ENCODE peak calls at places on chromosome 14, in five cellular contexts. One of them, this sample, is unnamed.

GRCh38 chr14:24094839-24095195 is 706 bp downstream of the PCK2 start:
- DNase-seq in lung: no peak
- DNase-seq in sigmoid colon: no peak
- DNase-seq in heart left ventricle: no peak
- DNase-seq in H1: no peak
- DNase-seq in this sample: no peak

GRCh38 chr14:89907655-89908054 is 46.9 kb downstream of the EFCAB11 start:
- DNase-seq in lung: no peak
- DNase-seq in sigmoid colon: no peak
- DNase-seq in heart left ventricle: no peak
- DNase-seq in H1: no peak
- DNase-seq in this sample: no peak

GRCh38 chr14:105439710-105440553 is 20.3 kb downstream of the MTA1 start:
- DNase-seq in lung: no peak
- DNase-seq in sigmoid colon: no peak
- DNase-seq in heart left ventricle: peak; percentile 58
- DNase-seq in H1: no peak
- DNase-seq in this sample: no peak

GRCh38 chr14:98144964-98145363 is 1127.0 kb downstream of the BCL11B start:
- DNase-seq in lung: no peak
- DNase-seq in sigmoid colon: no peak
- DNase-seq in heart left ventricle: no peak
- DNase-seq in H1: no peak
- DNase-seq in this sample: no peak

GRCh38 chr14:36068777-36069534 is 107.6 kb downstream of the PTCSC3 start:
- DNase-seq in lung: no peak
- DNase-seq in sigmoid colon: no peak
- DNase-seq in heart left ventricle: no peak
- DNase-seq in H1: no peak
- DNase-seq in this sample: no peak

GRCh38 chr14:64234877-64235651 is 59.1 kb downstream of the ESR2 start:
- DNase-seq in lung: no peak
- DNase-seq in sigmoid colon: no peak
- DNase-seq in heart left ventricle: no peak
- DNase-seq in H1: no peak
- DNase-seq in this sample: peak; percentile 46

GRCh38 chr14:68535404-68536024 is 257.4 kb downstream of the ZFP36L1 start:
- DNase-seq in lung: no peak
- DNase-seq in sigmoid colon: no peak
- DNase-seq in heart left ventricle: no peak
- DNase-seq in H1: no peak
- DNase-seq in this sample: no peak

GRCh38 chr14:106343636-106344035 is 817.3 kb downstream of the TMEM121 start:
- DNase-seq in lung: no peak
- DNase-seq in sigmoid colon: peak; percentile 59
- DNase-seq in heart left ventricle: no peak
- DNase-seq in H1: no peak
- DNase-seq in this sample: no peak

GRCh38 chr14:89190779-89191513 is 226.1 kb downstream of the FOXN3 start:
- DNase-seq in lung: no peak
- DNase-seq in sigmoid colon: no peak
- DNase-seq in heart left ventricle: no peak
- DNase-seq in H1: no peak
- DNase-seq in this sample: no peak

DNA sequence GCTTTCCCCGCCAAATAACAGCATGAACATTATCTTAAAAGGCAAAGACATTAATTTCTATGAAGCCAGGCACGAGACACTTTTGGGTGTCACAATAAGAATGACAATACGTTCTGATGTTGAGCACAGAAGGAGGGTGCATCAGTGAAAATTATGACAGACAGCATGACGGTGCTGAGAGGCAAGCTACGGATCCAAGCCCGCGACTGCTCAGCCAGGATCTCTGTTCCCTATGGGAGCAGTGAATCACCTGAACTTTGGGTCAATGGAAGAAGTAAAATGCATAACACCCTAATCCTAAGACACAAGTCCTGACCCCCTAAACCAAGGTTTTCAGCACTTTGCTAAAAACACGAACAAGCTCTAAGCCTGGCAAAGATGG is 51.7 kb downstream of the SLC25A47 start:
- DNase-seq in lung: no peak
- DNase-seq in sigmoid colon: no peak
- DNase-seq in heart left ventricle: no peak
- DNase-seq in H1: no peak
- DNase-seq in this sample: no peak
- H3K4me3 ChIP-seq in lung: peak overlapping the region; percentile 58
- H3K4me3 ChIP-seq in sigmoid colon: peak overlapping the region; percentile 67
- H3K4me3 ChIP-seq in heart left ventricle: peak overlapping the region; percentile 71
- H3K4me3 ChIP-seq in H1: peak overlapping the region; percentile 92
- H3K4me3 ChIP-seq in this sample: peak overlapping the region; percentile 79

GRCh38 chr14:78835052-78835451 is 664.9 kb downstream of the NRXN3 start:
- DNase-seq in lung: no peak
- DNase-seq in sigmoid colon: no peak
- DNase-seq in heart left ventricle: no peak
- DNase-seq in H1: no peak
- DNase-seq in this sample: no peak

GRCh38 chr14:78840898-78841297 is 670.7 kb downstream of the NRXN3 start:
- DNase-seq in lung: no peak
- DNase-seq in sigmoid colon: no peak
- DNase-seq in heart left ventricle: no peak
- DNase-seq in H1: no peak
- DNase-seq in this sample: no peak

GRCh38 chr14:78835909-78836308 is 665.7 kb downstream of the NRXN3 start:
- DNase-seq in lung: no peak
- DNase-seq in sigmoid colon: no peak
- DNase-seq in heart left ventricle: no peak
- DNase-seq in H1: no peak
- DNase-seq in this sample: no peak

GRCh38 chr14:78836777-78837176 is 666.6 kb downstream of the NRXN3 start:
- DNase-seq in lung: peak; percentile 34
- DNase-seq in sigmoid colon: no peak
- DNase-seq in heart left ventricle: no peak
- DNase-seq in H1: peak; percentile 77
- DNase-seq in this sample: peak; percentile 18
- TF ChIP-seq CTCF in lung: no peak
- TF ChIP-seq CTCF in sigmoid colon: peak; percentile 23
- TF ChIP-seq CTCF in heart left ventricle: peak; percentile 14
- TF ChIP-seq CTCF in H1: peak; percentile 80
- TF ChIP-seq CTCF in this sample: peak; percentile 67

GRCh38 chr14:32939254-32940065 is 781 bp downstream of the NPAS3 start:
- DNase-seq in lung: peak; percentile 43
- DNase-seq in sigmoid colon: peak; percentile 95
- DNase-seq in heart left ventricle: peak; percentile 87
- DNase-seq in H1: no peak
- DNase-seq in this sample: no peak
- H3K27me3 ChIP-seq in lung: peaks cover 10% of the 10 kb centered on the region
- H3K27me3 ChIP-seq in sigmoid colon: peaks cover 9% of the 10 kb centered on the region
- H3K27me3 ChIP-seq in heart left ventricle: peaks cover 31% of the 10 kb centered on the region
- H3K27me3 ChIP-seq in H1: peaks cover 41% of the 10 kb centered on the region
- H3K27me3 ChIP-seq in this sample: no peaks in the 10 kb centered on the region

DNA sequence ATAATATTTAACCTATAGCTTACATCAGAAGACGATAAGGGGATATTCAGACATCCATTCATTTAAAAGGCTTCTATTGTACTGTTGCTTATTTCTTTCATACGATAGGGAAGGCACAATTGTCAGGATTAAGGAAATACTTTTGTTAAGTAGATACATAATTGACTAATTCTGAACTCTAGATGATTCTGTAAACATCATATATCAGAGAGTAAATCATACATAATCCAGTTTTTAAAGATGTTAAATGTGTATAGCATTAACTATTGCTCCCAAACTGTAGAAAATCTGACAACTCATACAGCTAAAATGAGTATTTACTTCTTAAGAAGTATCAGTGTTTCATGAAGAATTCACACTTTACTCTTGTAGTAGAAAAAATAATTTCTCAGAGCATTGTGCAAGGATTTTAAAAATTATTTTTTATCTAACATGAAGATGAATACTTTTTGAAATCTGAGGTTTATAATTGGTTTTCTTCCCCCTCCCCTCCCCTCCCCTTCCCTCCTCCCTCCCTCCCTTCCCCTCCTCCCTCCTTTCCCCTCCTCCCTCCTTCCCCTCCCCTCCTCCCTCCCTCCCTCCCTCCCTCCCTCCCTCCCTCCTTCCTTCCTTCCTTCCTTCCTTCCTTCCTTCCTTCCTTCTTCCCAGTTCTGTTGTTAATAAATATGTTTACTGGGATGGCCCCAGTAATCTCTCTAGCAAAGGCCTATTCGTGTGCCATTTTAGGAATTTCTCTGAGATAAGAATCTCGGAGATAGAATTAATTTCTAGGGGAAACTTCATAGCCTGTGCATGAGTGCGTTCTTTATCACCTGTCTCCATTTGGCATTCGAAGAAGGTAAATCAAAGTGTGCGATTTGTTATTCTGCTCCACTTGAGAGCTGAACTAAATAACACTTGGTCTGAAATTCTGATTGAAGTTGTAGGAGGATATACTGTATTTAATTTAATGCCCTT is 2.3 kb downstream of the NPAS3 start:
- DNase-seq in lung: no peak
- DNase-seq in sigmoid colon: no peak
- DNase-seq in heart left ventricle: no peak
- DNase-seq in H1: no peak
- DNase-seq in this sample: no peak
- H3K4me3 ChIP-seq in lung: no peak overlapping the region
- H3K4me3 ChIP-seq in sigmoid colon: peak overlapping the region; percentile 72
- H3K4me3 ChIP-seq in heart left ventricle: no peak overlapping the region
- H3K4me3 ChIP-seq in H1: no peak overlapping the region
- H3K4me3 ChIP-seq in this sample: no peak overlapping the region

GRCh38 chr14:28142400-28143015 is 624.1 kb upstream of the FOXG1 start:
- DNase-seq in lung: no peak
- DNase-seq in sigmoid colon: no peak
- DNase-seq in heart left ventricle: no peak
- DNase-seq in H1: no peak
- DNase-seq in this sample: no peak
- TF ChIP-seq CTCF in lung: no peak
- TF ChIP-seq CTCF in sigmoid colon: no peak
- TF ChIP-seq CTCF in heart left ventricle: no peak
- TF ChIP-seq CTCF in H1: peak; percentile 48
- TF ChIP-seq CTCF in this sample: no peak

GRCh38 chr14:99339551-99339950 is 67.6 kb upstream of the BCL11B start:
- DNase-seq in lung: no peak
- DNase-seq in sigmoid colon: no peak
- DNase-seq in heart left ventricle: no peak
- DNase-seq in H1: no peak
- DNase-seq in this sample: no peak
- H3K27me3 ChIP-seq in lung: no peaks in the 10 kb centered on the region
- H3K27me3 ChIP-seq in sigmoid colon: peaks cover 4% of the 10 kb centered on the region
- H3K27me3 ChIP-seq in heart left ventricle: no peaks in the 10 kb centered on the region
- H3K27me3 ChIP-seq in H1: no peaks in the 10 kb centered on the region
- H3K27me3 ChIP-seq in this sample: peaks cover 3% of the 10 kb centered on the region

GRCh38 chr14:74616507-74616906 is 4.5 kb upstream of the LTBP2 start:
- DNase-seq in lung: no peak
- DNase-seq in sigmoid colon: no peak
- DNase-seq in heart left ventricle: no peak
- DNase-seq in H1: no peak
- DNase-seq in this sample: no peak

GRCh38 chr14:74616996-74617700 is 5.1 kb upstream of the LTBP2 start:
- DNase-seq in lung: no peak
- DNase-seq in sigmoid colon: no peak
- DNase-seq in heart left ventricle: no peak
- DNase-seq in H1: no peak
- DNase-seq in this sample: no peak

GRCh38 chr14:74613211-74613914 is 1.3 kb upstream of the LTBP2 start:
- DNase-seq in lung: no peak
- DNase-seq in sigmoid colon: no peak
- DNase-seq in heart left ventricle: no peak
- DNase-seq in H1: no peak
- DNase-seq in this sample: no peak

GRCh38 chr14:74614508-74615495 is 2.8 kb upstream of the LTBP2 start:
- DNase-seq in lung: no peak
- DNase-seq in sigmoid colon: no peak
- DNase-seq in heart left ventricle: no peak
- DNase-seq in H1: no peak
- DNase-seq in this sample: no peak

GRCh38 chr14:74615735-74616134 is 3.7 kb upstream of the LTBP2 start:
- DNase-seq in lung: no peak
- DNase-seq in sigmoid colon: no peak
- DNase-seq in heart left ventricle: no peak
- DNase-seq in H1: no peak
- DNase-seq in this sample: no peak
- H3K4me3 ChIP-seq in lung: no peak overlapping the region
- H3K4me3 ChIP-seq in sigmoid colon: no peak overlapping the region
- H3K4me3 ChIP-seq in heart left ventricle: no peak overlapping the region
- H3K4me3 ChIP-seq in H1: no peak overlapping the region
- H3K4me3 ChIP-seq in this sample: no peak overlapping the region

GRCh38 chr14:51093371-51094281 is 1.3 kb downstream of the TRIM9 start:
- DNase-seq in lung: no peak
- DNase-seq in sigmoid colon: peak; percentile 70
- DNase-seq in heart left ventricle: peak; percentile 66
- DNase-seq in H1: no peak
- DNase-seq in this sample: peak; percentile 48
- TF ChIP-seq CTCF in lung: no peak
- TF ChIP-seq CTCF in sigmoid colon: no peak
- TF ChIP-seq CTCF in heart left ventricle: no peak
- TF ChIP-seq CTCF in H1: peak; percentile 60
- TF ChIP-seq CTCF in this sample: peak; percentile 72